ENCODE peak calls at places on chromosomes 3 and 15, in six cellular contexts. One of them, this sample, is unnamed.

GRCh38 chr3:133125171-133125570 is 87.0 kb downstream of the TMEM108 start:
- DNase-seq in progenitor cell of endocrine pancreas: no peak
- DNase-seq in BJ: no peak
- DNase-seq in mammary epithelial cell: no peak
- DNase-seq in hepatocyte: no peak
- DNase-seq in astrocyte of the spinal cord: no peak
- DNase-seq in this sample: no peak

GRCh38 chr3:110814170-110815007 is 257.2 kb upstream of the NECTIN3 start:
- DNase-seq in mammary epithelial cell: peak
- DNase-seq in astrocyte of the spinal cord: peak
- DNase-seq in progenitor cell of endocrine pancreas: no peak
- DNase-seq in hepatocyte: peak
- DNase-seq in BJ: peak
- DNase-seq in this sample: no peak

GRCh38 chr15:100669260-100669659 is 66.9 kb downstream of the ASB7 start:
- DNase-seq in hepatocyte: no peak
- DNase-seq in astrocyte of the spinal cord: no peak
- DNase-seq in progenitor cell of endocrine pancreas: no peak
- DNase-seq in mammary epithelial cell: no peak
- DNase-seq in BJ: no peak
- DNase-seq in this sample: no peak

GRCh38 chr3:25897019-25897418 is 107.1 kb downstream of the OXSM start:
- DNase-seq in mammary epithelial cell: no peak
- DNase-seq in BJ: no peak
- DNase-seq in astrocyte of the spinal cord: no peak
- DNase-seq in hepatocyte: peak
- DNase-seq in progenitor cell of endocrine pancreas: no peak
- DNase-seq in this sample: no peak

GRCh38 chr3:147906275-147906674 is 497.1 kb downstream of the ZIC1 start:
- DNase-seq in BJ: no peak
- DNase-seq in hepatocyte: no peak
- DNase-seq in progenitor cell of endocrine pancreas: no peak
- DNase-seq in mammary epithelial cell: peak
- DNase-seq in astrocyte of the spinal cord: peak
- DNase-seq in this sample: no peak

GRCh38 chr3:30511524-30512278 is 94.7 kb upstream of the TGFBR2 start:
- DNase-seq in BJ: peak
- DNase-seq in progenitor cell of endocrine pancreas: no peak
- DNase-seq in astrocyte of the spinal cord: peak
- DNase-seq in mammary epithelial cell: peak
- DNase-seq in hepatocyte: peak
- DNase-seq in this sample: no peak

GRCh38 chr15:58472821-58473581 is 41.2 kb downstream of the LIPC start:
- DNase-seq in hepatocyte: no peak
- DNase-seq in mammary epithelial cell: peak
- DNase-seq in progenitor cell of endocrine pancreas: no peak
- DNase-seq in astrocyte of the spinal cord: peak
- DNase-seq in BJ: no peak
- DNase-seq in this sample: no peak

GRCh38 chr15:61500951-61501350 is 271.8 kb upstream of the RORA start:
- DNase-seq in hepatocyte: no peak
- DNase-seq in progenitor cell of endocrine pancreas: no peak
- DNase-seq in astrocyte of the spinal cord: no peak
- DNase-seq in BJ: no peak
- DNase-seq in mammary epithelial cell: no peak
- DNase-seq in this sample: no peak

GRCh38 chr3:196942915-196943277 is 568 bp upstream of the NCBP2 start:
- DNase-seq in progenitor cell of endocrine pancreas: no peak
- DNase-seq in hepatocyte: peak
- DNase-seq in BJ: no peak
- DNase-seq in mammary epithelial cell: peak
- DNase-seq in astrocyte of the spinal cord: no peak
- DNase-seq in this sample: no peak

GRCh38 chr3:159169828-159170227 is 368.0 kb downstream of the MFSD1 start:
- DNase-seq in progenitor cell of endocrine pancreas: no peak
- DNase-seq in hepatocyte: no peak
- DNase-seq in astrocyte of the spinal cord: peak
- DNase-seq in BJ: peak
- DNase-seq in mammary epithelial cell: peak
- DNase-seq in this sample: no peak

GRCh38 chr15:69014454-69014853 is at the start of gene NOX5:
- DNase-seq in progenitor cell of endocrine pancreas: no peak
- DNase-seq in BJ: peak
- DNase-seq in mammary epithelial cell: peak
- DNase-seq in hepatocyte: peak
- DNase-seq in astrocyte of the spinal cord: no peak
- DNase-seq in this sample: no peak

GRCh38 chr3:188137062-188137461 is 16.9 kb upstream of the LPP start:
- DNase-seq in progenitor cell of endocrine pancreas: no peak
- DNase-seq in mammary epithelial cell: no peak
- DNase-seq in BJ: no peak
- DNase-seq in hepatocyte: no peak
- DNase-seq in astrocyte of the spinal cord: no peak
- DNase-seq in this sample: no peak

GRCh38 chr3:59566481-59566975 is 516.7 kb upstream of the CFAP20DC start:
- DNase-seq in progenitor cell of endocrine pancreas: no peak
- DNase-seq in mammary epithelial cell: peak
- DNase-seq in astrocyte of the spinal cord: no peak
- DNase-seq in hepatocyte: no peak
- DNase-seq in BJ: no peak
- DNase-seq in this sample: no peak

GRCh38 chr15:40452296-40453090 is 11.7 kb downstream of the BAHD1 start:
- DNase-seq in BJ: no peak
- DNase-seq in astrocyte of the spinal cord: no peak
- DNase-seq in progenitor cell of endocrine pancreas: no peak
- DNase-seq in mammary epithelial cell: no peak
- DNase-seq in hepatocyte: no peak
- DNase-seq in this sample: no peak

GRCh38 chr15:42890161-42890913 is 30.2 kb downstream of the TTBK2 start:
- DNase-seq in progenitor cell of endocrine pancreas: no peak
- DNase-seq in mammary epithelial cell: peak
- DNase-seq in BJ: peak
- DNase-seq in astrocyte of the spinal cord: peak
- DNase-seq in hepatocyte: peak
- DNase-seq in this sample: no peak

GRCh38 chr3:189103208-189103607 is 68.6 kb upstream of the TPRG1 start:
- DNase-seq in BJ: no peak
- DNase-seq in astrocyte of the spinal cord: no peak
- DNase-seq in progenitor cell of endocrine pancreas: no peak
- DNase-seq in mammary epithelial cell: no peak
- DNase-seq in hepatocyte: no peak
- DNase-seq in this sample: no peak

GRCh38 chr3:38141173-38141951 is 2.9 kb downstream of the MYD88 start:
- DNase-seq in hepatocyte: no peak
- DNase-seq in mammary epithelial cell: no peak
- DNase-seq in BJ: no peak
- DNase-seq in astrocyte of the spinal cord: no peak
- DNase-seq in progenitor cell of endocrine pancreas: no peak
- DNase-seq in this sample: no peak

GRCh38 chr15:66497502-66498455 is at the start of gene SNAPC5:
- DNase-seq in mammary epithelial cell: peak
- DNase-seq in progenitor cell of endocrine pancreas: peak
- DNase-seq in BJ: peak
- DNase-seq in hepatocyte: peak
- DNase-seq in astrocyte of the spinal cord: peak
- DNase-seq in this sample: peak

GRCh38 chr3:193040836-193041672 is 123.4 kb upstream of the MB21D2 start:
- DNase-seq in mammary epithelial cell: peak
- DNase-seq in BJ: no peak
- DNase-seq in hepatocyte: peak
- DNase-seq in astrocyte of the spinal cord: peak
- DNase-seq in progenitor cell of endocrine pancreas: no peak
- DNase-seq in this sample: no peak

GRCh38 chr3:49725906-49726681 is 2.3 kb upstream of the GMPPB start:
- DNase-seq in astrocyte of the spinal cord: no peak
- DNase-seq in mammary epithelial cell: no peak
- DNase-seq in BJ: no peak
- DNase-seq in hepatocyte: no peak
- DNase-seq in progenitor cell of endocrine pancreas: no peak
- DNase-seq in this sample: no peak

DNA sequence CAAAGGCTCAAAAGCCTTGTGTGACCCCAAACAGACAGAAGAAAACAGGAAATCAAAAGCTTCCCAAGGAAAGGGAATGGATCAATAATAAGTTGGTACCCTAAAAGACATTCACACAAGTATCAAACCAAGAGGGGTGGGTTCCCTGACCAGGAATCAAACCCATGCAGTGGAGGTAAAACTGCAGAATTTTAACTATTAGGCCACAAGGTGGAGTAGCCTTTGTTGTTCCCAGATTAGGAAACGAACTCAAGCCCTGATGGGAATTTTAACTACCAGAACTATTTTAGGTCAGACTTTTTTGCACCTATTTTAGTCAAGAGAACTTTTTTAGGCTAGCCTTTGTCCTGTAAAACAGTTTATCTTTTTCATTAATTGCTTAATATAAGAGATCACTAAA is 31.4 kb downstream of the SETMAR start:
- DNase-seq in BJ: no peak
- DNase-seq in hepatocyte: no peak
- DNase-seq in mammary epithelial cell: no peak
- DNase-seq in astrocyte of the spinal cord: no peak
- DNase-seq in progenitor cell of endocrine pancreas: no peak
- DNase-seq in this sample: no peak
- TF ChIP-seq CTCF in BJ: no peak
- TF ChIP-seq CTCF in hepatocyte: peak
- TF ChIP-seq CTCF in mammary epithelial cell: peak
- TF ChIP-seq CTCF in astrocyte of the spinal cord: peak
- TF ChIP-seq CTCF in progenitor cell of endocrine pancreas: peak
- TF ChIP-seq CTCF in this sample: no peak

GRCh38 chr3:68007621-68008226 is 353.3 kb upstream of the SUCLG2 start:
- DNase-seq in progenitor cell of endocrine pancreas: peak
- DNase-seq in mammary epithelial cell: no peak
- DNase-seq in BJ: no peak
- DNase-seq in hepatocyte: peak
- DNase-seq in astrocyte of the spinal cord: no peak
- DNase-seq in this sample: no peak
- TF ChIP-seq CTCF in progenitor cell of endocrine pancreas: peak
- TF ChIP-seq CTCF in mammary epithelial cell: no peak
- TF ChIP-seq CTCF in BJ: no peak
- TF ChIP-seq CTCF in hepatocyte: peak
- TF ChIP-seq CTCF in astrocyte of the spinal cord: no peak
- TF ChIP-seq CTCF in this sample: no peak

DNA sequence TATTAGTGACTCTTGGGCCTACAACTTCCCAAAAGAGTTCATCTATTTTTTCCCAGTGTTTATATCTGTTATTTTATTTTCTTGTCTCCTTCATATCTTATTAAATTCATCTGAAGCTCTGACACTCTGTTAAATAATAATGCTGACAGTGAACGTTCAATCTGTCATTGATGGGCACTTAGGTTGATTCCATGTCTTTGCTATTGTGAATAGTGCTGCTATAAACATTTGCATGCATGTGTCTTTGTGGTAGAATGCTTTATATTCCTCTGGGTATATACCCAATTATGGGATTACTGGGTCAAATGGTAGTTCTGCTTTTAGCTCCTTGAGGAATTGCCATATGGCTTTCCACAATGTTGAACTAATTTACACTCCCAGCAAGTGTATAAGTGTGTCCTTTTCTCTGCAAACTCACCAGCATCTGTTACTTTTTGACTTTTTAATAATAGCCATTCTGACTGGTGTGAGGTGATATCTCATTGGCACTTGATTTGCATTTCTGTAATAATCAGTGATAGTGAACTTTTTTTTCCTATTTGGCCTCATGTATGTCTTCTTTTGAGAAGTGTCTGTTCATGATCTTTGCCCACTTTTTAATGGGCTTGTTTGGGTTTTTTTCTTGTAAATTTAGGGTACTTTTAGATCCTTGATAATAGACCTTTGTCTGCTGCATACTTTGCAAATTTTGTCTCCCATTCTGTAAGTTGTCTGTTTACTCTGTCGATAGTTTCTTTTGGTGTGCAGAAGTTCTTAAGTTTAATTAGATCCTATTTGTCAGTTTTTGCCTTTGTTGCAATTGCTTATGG is 122.5 kb downstream of the LEKR1 start:
- DNase-seq in mammary epithelial cell: no peak
- DNase-seq in progenitor cell of endocrine pancreas: no peak
- DNase-seq in astrocyte of the spinal cord: no peak
- DNase-seq in BJ: no peak
- DNase-seq in hepatocyte: no peak
- DNase-seq in this sample: no peak
- TF ChIP-seq CTCF in mammary epithelial cell: no peak
- TF ChIP-seq CTCF in progenitor cell of endocrine pancreas: no peak
- TF ChIP-seq CTCF in astrocyte of the spinal cord: no peak
- TF ChIP-seq CTCF in BJ: no peak
- TF ChIP-seq CTCF in hepatocyte: no peak
- TF ChIP-seq CTCF in this sample: no peak

GRCh38 chr3:46460051-46460450 is 4.7 kb downstream of the LTF start:
- DNase-seq in mammary epithelial cell: peak
- DNase-seq in BJ: no peak
- DNase-seq in astrocyte of the spinal cord: no peak
- DNase-seq in progenitor cell of endocrine pancreas: no peak
- DNase-seq in hepatocyte: no peak
- DNase-seq in this sample: no peak

GRCh38 chr3:46463868-46464241 is 850 bp downstream of the LTF start:
- DNase-seq in astrocyte of the spinal cord: no peak
- DNase-seq in hepatocyte: no peak
- DNase-seq in progenitor cell of endocrine pancreas: no peak
- DNase-seq in mammary epithelial cell: no peak
- DNase-seq in BJ: no peak
- DNase-seq in this sample: no peak

GRCh38 chr3:46464326-46465195 is at the start of gene LTF:
- DNase-seq in astrocyte of the spinal cord: no peak
- DNase-seq in hepatocyte: no peak
- DNase-seq in BJ: no peak
- DNase-seq in mammary epithelial cell: no peak
- DNase-seq in progenitor cell of endocrine pancreas: peak
- DNase-seq in this sample: no peak

GRCh38 chr3:46463120-46463867 is 1.4 kb downstream of the LTF start:
- DNase-seq in mammary epithelial cell: no peak
- DNase-seq in astrocyte of the spinal cord: no peak
- DNase-seq in progenitor cell of endocrine pancreas: no peak
- DNase-seq in hepatocyte: no peak
- DNase-seq in BJ: no peak
- DNase-seq in this sample: no peak

DNA sequence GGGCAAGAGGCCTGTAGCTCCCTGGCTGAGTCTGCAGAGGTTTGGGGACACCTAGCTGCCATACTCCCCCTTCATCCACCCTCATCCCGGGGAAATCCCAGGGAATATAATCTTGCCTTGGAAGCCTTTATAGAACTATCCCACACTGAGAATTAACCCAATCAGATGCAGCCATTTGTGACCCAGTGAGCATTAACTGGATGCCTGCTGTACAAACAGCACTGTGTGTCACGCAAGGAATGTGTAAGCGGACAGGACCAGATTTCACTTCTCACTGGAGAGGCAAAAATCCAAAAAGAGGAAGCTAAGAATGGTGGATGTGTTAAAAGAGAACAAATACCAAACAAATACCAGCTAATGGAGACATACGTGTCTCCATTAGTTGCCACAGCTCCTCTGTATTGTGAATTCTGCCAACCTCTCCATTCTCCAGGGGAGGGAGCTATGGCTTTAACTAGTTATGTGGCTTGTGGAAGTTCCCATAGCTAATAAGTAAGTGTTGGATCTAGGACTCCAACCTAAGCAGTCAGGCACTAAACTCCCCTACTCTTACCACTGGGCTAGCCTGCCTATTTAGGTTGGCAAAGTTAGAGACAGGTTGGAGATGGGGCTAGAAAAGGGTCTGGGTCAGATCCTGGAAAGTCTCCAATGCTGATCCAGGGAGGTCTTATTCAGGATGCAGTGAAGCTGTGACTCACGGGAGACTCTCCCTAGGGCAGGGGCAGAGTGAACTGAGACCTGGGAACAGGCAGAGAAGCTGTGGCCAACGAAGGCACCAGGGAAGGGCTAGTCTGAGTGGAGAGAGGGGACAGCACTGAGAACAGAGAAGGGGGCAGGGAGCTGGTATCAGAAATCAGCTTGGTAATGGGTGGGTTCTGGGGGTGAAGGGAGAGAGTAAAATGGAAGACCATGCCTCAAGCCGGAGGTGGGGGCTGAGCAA is 2.5 kb downstream of the LTF start:
- DNase-seq in mammary epithelial cell: peak
- DNase-seq in progenitor cell of endocrine pancreas: no peak
- DNase-seq in hepatocyte: no peak
- DNase-seq in BJ: no peak
- DNase-seq in astrocyte of the spinal cord: no peak
- DNase-seq in this sample: no peak
- TF ChIP-seq CTCF in mammary epithelial cell: peak
- TF ChIP-seq CTCF in progenitor cell of endocrine pancreas: no peak
- TF ChIP-seq CTCF in hepatocyte: no peak
- TF ChIP-seq CTCF in BJ: peak
- TF ChIP-seq CTCF in astrocyte of the spinal cord: no peak
- TF ChIP-seq CTCF in this sample: no peak